ENCODE peak calls at places on chromosomes 7 and 10, in five cellular contexts. Q, E, T, B and R are unnamed samples.

GRCh38 chr10:14952851-14953451 is 945 bp downstream of the DCLRE1C start:
- DNase-seq in Q (peak; percentile 31), E (no peak), T (no peak), B (no peak), R (no peak)

GRCh38 chr10:131829156-131829930 is 71.5 kb upstream of the PPP2R2D start:
- DNase-seq in Q (no peak), E (no peak), T (no peak), B (no peak), R (no peak)

GRCh38 chr10:12719365-12719764 is 282.1 kb downstream of the CCDC3 start:
- DNase-seq in Q (peak; percentile 53), E (no peak), T (no peak), B (no peak), R (no peak)

GRCh38 chr10:109259293-109259692 is 664.0 kb downstream of the XPNPEP1 start:
- DNase-seq in Q (peak; percentile 83), E (no peak), T (no peak), B (peak; percentile 54), R (no peak)

GRCh38 chr10:1449806-1450205 is 287.5 kb downstream of the ADARB2 start:
- DNase-seq in Q (no peak), E (no peak), T (no peak), B (no peak), R (no peak)

GRCh38 chr10:97069576-97070362 is 116.0 kb downstream of the SLIT1 start:
- DNase-seq in Q (peak; percentile 59), E (no peak), T (no peak), B (no peak), R (no peak)

GRCh38 chr7:25037325-25037724 is 57.3 kb upstream of the OSBPL3 start:
- DNase-seq in Q (peak; percentile 38), E (no peak), T (no peak), B (no peak), R (no peak)

GRCh38 chr7:10412426-10413019 is 561.1 kb upstream of the PHF14 start:
- DNase-seq in Q (peak; percentile 10), E (no peak), T (no peak), B (no peak), R (no peak)

GRCh38 chr10:129779126-129779525 is 184.9 kb downstream of the EBF3 start:
- DNase-seq in Q (no peak), E (no peak), T (no peak), B (no peak), R (no peak)

GRCh38 chr10:16505168-16505567 is 16.5 kb downstream of the C1QL3 start:
- DNase-seq in Q (peak; percentile 74), E (no peak), T (no peak), B (no peak), R (no peak)

GRCh38 chr7:11458736-11459483 is 373.1 kb downstream of the THSD7A start:
- DNase-seq in Q (peak; percentile 97), E (no peak), T (no peak), B (peak; percentile 86), R (peak; percentile 11)